ENCODE peak calls at places on chromosomes 6 and 20, in four cellular contexts. J, X, A and M are unnamed samples.

GRCh38 chr20:61285691-61286090 is 33.6 kb downstream of the CDH4 start:
- DNase-seq in J (no peak), X (no peak), A (no peak), M (no peak)

GRCh38 chr6:39834278-39834677 is 42.1 kb downstream of the DAAM2 start:
- DNase-seq in J (no peak), X (no peak), A (no peak), M (no peak)

GRCh38 chr6:22133352-22133751 is 163.5 kb downstream of the PRL start:
- DNase-seq in J (no peak), X (no peak), A (no peak), M (no peak)

GRCh38 chr20:19889011-19889953 is 127.9 kb upstream of the NAA20 start:
- DNase-seq in J (no peak), X (peak; percentile 81), A (no peak), M (peak; percentile 93)

GRCh38 chr6:107943626-107944439 is 14.2 kb downstream of the SEC63 start:
- DNase-seq in J (no peak), X (no peak), A (no peak), M (no peak)

GRCh38 chr20:56653221-56653620 is 24.1 kb downstream of the TFAP2C start:
- DNase-seq in J (no peak), X (no peak), A (no peak), M (no peak)

GRCh38 chr6:41697902-41698349 is 37.5 kb downstream of the TFEB start:
- DNase-seq in J (no peak), X (no peak), A (no peak), M (peak; percentile 57)

GRCh38 chr20:43007525-43007924 is 182.2 kb downstream of the PTPRT start:
- DNase-seq in J (no peak), X (no peak), A (no peak), M (no peak)

DNA sequence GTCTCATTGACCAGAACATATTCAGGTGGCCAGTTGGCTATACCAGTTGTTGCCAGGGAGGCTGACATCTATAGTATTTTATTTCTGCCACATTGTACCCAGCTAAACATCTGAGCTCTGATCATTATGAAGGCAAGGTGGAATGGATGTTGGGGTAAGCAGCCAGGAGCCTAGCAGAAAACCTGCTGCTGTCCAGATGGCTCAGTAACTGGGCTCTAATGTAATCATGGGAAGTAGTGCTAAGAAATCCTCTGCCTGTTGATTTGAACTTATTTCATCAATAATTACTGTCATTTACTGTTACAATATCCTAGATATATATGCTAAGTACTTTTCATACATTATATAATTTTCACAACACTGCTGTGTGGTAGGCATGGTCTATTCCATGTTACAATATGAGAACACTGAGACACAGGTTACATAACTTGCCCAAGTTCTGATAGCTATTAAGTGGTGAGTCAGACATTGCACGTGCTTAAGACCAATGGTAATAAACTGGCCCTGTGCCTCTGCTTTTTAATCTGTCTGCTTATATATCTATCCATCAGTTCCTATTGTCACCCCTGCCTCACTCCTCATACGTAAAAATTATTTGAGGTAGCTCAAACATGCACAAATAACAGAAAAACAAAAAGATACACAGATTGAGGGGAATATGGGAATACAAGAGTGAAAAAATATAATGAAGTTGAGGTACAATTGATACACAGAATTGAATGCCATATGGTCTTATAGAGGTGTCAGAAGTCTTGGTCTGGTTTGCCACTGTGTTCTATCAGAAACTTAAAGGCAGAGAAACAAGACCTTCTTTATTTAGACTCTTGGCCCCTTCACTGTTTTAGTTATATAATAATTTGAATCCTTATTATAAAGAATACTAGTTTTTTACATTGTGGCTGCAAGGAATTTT is 25.2 kb downstream of the TBPL1 start:
- DNase-seq in J (no peak), X (peak; percentile 83), A (no peak), M (peak; percentile 86)
- H3K4me3 ChIP-seq in J (no peak overlapping the region), X (no peak overlapping the region), A (no peak overlapping the region), M (no peak overlapping the region)

DNA sequence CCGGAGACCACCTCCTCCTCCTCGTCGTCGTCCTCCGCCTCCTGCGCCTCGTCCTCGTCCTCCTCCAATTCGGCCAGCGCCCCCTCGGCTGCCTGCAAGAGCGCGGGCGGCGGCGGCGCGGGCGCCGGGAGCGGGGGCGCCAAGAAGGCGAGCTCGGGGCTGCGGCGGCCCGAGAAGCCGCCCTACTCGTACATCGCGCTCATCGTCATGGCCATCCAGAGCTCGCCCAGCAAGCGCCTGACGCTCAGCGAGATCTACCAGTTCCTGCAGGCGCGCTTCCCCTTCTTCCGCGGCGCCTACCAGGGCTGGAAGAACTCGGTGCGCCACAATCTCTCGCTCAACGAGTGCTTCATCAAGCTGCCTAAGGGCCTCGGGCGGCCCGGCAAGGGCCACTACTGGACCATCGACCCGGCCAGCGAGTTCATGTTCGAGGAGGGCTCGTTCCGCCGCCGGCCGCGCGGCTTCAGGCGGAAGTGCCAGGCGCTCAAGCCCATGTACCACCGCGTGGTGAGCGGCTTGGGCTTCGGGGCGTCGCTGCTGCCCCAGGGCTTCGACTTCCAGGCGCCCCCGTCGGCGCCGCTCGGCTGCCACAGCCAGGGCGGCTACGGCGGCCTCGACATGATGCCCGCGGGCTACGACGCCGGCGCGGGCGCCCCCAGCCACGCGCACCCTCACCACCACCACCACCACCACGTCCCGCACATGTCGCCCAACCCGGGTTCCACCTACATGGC is 862 bp downstream of the FOXF2 start:
- DNase-seq in J (no peak), X (peak; percentile 61), A (peak; percentile 76), M (peak; percentile 79)
- H3K4me3 ChIP-seq in J (no peak overlapping the region), X (peak overlapping the region; percentile 55), A (peak overlapping the region; percentile 46), M (peak overlapping the region; percentile 71)

GRCh38 chr20:347317-347639 is 367 bp downstream of the NRSN2 start:
- DNase-seq in J (no peak), X (no peak), A (peak; percentile 20), M (no peak)

GRCh38 chr20:346640-347316 is at the start of gene NRSN2:
- DNase-seq in J (no peak), X (peak; percentile 62), A (peak; percentile 86), M (peak; percentile 69)

GRCh38 chr20:343107-343506 is 3.8 kb upstream of the NRSN2 start:
- DNase-seq in J (no peak), X (no peak), A (no peak), M (no peak)

GRCh38 chr20:347640-348484 is 951 bp downstream of the NRSN2 start:
- DNase-seq in J (no peak), X (peak; percentile 89), A (peak; percentile 98), M (peak; percentile 98)

GRCh38 chr20:346033-346639 is 775 bp upstream of the NRSN2 start:
- DNase-seq in J (no peak), X (no peak), A (no peak), M (no peak)
- H3K4me3 ChIP-seq in J (no peak overlapping the region), X (peak overlapping the region; percentile 77), A (peak overlapping the region; percentile 79), M (peak overlapping the region; percentile 81)

GRCh38 chr20:25041813-25042530 is 16.0 kb downstream of the ACSS1 start:
- DNase-seq in J (no peak), X (no peak), A (no peak), M (no peak)

GRCh38 chr20:25044660-25045342 is 13.1 kb downstream of the ACSS1 start:
- DNase-seq in J (no peak), X (no peak), A (no peak), M (no peak)

GRCh38 chr20:25044261-25044560 is 13.7 kb downstream of the ACSS1 start:
- DNase-seq in J (no peak), X (no peak), A (no peak), M (no peak)

GRCh38 chr20:25043499-25044260 is 14.3 kb downstream of the ACSS1 start:
- DNase-seq in J (no peak), X (no peak), A (no peak), M (no peak)

DNA sequence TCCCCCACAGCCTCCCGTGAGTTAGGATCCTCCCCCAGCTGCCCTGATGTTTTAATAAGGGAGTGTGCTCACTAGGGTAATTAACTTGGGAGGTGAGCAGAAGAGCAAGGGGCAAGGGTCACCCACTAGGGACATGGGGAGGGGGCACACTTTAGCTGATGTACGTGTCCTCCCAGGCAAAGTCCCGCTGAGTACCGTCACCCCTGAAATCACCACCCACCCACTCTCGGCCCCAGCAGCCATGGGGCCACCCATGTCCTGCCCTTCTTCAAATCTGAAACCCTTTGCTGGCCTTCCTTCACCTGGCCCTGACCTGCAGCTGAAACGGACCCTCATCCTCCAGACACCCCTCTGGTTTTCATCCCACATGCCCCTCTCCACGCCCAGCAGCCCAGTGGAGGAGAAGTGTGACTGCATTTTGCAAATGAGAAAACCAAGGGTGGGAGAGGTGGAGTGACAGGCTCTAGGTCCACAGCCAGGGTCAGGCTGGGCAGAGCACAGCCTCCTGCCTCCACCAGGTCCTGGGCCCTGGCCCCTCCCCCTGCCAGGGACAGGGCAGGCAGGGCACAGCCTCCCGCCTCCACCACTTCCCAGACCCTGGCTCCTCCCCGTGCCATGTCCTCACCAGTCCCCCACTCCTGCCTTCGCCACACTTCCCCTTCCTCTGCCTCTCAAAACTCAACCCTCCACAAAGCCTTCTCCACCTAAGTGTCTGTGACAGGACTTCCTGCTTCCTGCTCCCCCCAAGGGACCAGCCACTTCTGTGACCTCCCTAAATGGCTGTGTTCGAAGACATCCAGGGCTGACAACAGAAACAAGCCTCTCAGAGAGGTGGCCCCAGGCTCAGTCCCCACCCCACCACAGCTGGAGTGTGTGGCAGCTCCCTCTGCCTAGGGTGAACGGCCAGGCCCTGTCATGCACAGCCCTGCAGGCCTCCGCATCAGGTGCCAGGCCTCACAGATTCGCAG is 15.1 kb downstream of the ACSS1 start:
- DNase-seq in J (peak; percentile 14), X (no peak), A (no peak), M (no peak)
- H3K4me3 ChIP-seq in J (peak overlapping the region; percentile 34), X (no peak overlapping the region), A (no peak overlapping the region), M (no peak overlapping the region)